ENCODE peak calls at places on chromosome 10, in six cellular contexts. T is IMR-90, R is neuronal stem cell, K is H9, J is mesenchymal stem cell, G is H1. C is an unnamed sample.

GRCh38 chr10:43128958-43129706 is 9.1 kb upstream of the CSGALNACT2 start:
- DNase-seq in G (peak; percentile 27), J (peak; percentile 94), K (peak; percentile 20), T (peak; percentile 98), R (no peak), C (peak; percentile 64)

GRCh38 chr10:132972986-132973902 is 30.9 kb upstream of the CFAP46 start:
- DNase-seq in G (no peak), J (no peak), R (no peak), K (no peak), T (no peak), C (no peak)

GRCh38 chr10:45592432-45592831 is 80.1 kb downstream of the ZFAND4 start:
- DNase-seq in G (no peak), T (no peak), K (no peak), J (no peak), R (no peak), C (no peak)

GRCh38 chr10:4221315-4221714 is 436.3 kb upstream of the KLF6 start:
- DNase-seq in T (no peak), G (no peak), R (no peak), J (peak; percentile 8), K (no peak), C (no peak)

GRCh38 chr10:110209399-110209925 is 2.1 kb downstream of the MXI1 start:
- DNase-seq in G (peak; percentile 59), K (peak; percentile 41), J (peak; percentile 79), T (peak; percentile 65), R (peak; percentile 38), C (peak; percentile 92)

GRCh38 chr10:126455766-126456425 is 67.6 kb upstream of the ADAM12 start:
- DNase-seq in G (peak; percentile 32), T (no peak), J (no peak), K (no peak), R (no peak), C (no peak)

GRCh38 chr10:36446873-36447272 is 678.5 kb upstream of the ANKRD30A start:
- DNase-seq in R (no peak), J (no peak), K (no peak), T (no peak), G (no peak), C (no peak)

GRCh38 chr10:88130912-88131311 is 267.5 kb downstream of the PTEN start:
- DNase-seq in K (no peak), R (no peak), G (no peak), T (no peak), J (no peak), C (no peak)

GRCh38 chr10:129971381-129972144 is 7.5 kb upstream of the EBF3 start:
- DNase-seq in J (peak; percentile 53), T (peak; percentile 22), K (peak; percentile 64), G (peak; percentile 76), R (peak; percentile 71), C (peak; percentile 57)

GRCh38 chr10:36324831-36325230 is 682.7 kb upstream of the FZD8 start:
- DNase-seq in T (no peak), R (no peak), K (no peak), J (no peak), G (no peak), C (no peak)

GRCh38 chr10:33183658-33184057 is 150.8 kb downstream of the NRP1 start:
- DNase-seq in R (no peak), J (peak; percentile 4), K (no peak), G (no peak), T (no peak), C (no peak)

GRCh38 chr10:16187161-16187560 is 249.6 kb upstream of the PTER start:
- DNase-seq in J (no peak), T (no peak), R (no peak), G (no peak), K (no peak), C (no peak)

GRCh38 chr10:34736976-34737771 is 77.9 kb downstream of the PARD3 start:
- DNase-seq in J (no peak), G (no peak), K (no peak), T (no peak), R (no peak), C (no peak)

GRCh38 chr10:123911866-123912265 is 20.3 kb upstream of the CPXM2 start:
- DNase-seq in R (no peak), G (no peak), T (no peak), J (no peak), K (no peak), C (no peak)

GRCh38 chr10:32950457-32951109 is 7.4 kb downstream of the ITGB1 start:
- DNase-seq in R (no peak), J (no peak), K (no peak), G (no peak), T (no peak), C (peak; percentile 56)

GRCh38 chr10:97109562-97109961 is 76.2 kb downstream of the SLIT1 start:
- DNase-seq in G (no peak), K (no peak), J (no peak), T (no peak), R (no peak), C (no peak)

GRCh38 chr10:74674892-74675291 is 151.5 kb upstream of the KAT6B start:
- DNase-seq in R (no peak), G (no peak), J (no peak), T (no peak), K (no peak), C (no peak)

GRCh38 chr10:71397340-71398212 is 856 bp downstream of the CDH23 start:
- DNase-seq in R (peak; percentile 21), K (no peak), T (no peak), J (no peak), G (peak; percentile 58), C (no peak)

GRCh38 chr10:121325490-121326231 is 272.6 kb downstream of the FGFR2 start:
- DNase-seq in G (no peak), K (no peak), R (no peak), T (no peak), J (no peak), C (no peak)

GRCh38 chr10:126501828-126502227 is 113.6 kb upstream of the ADAM12 start:
- DNase-seq in K (no peak), R (no peak), G (no peak), T (no peak), J (no peak), C (no peak)

GRCh38 chr10:127787873-127788272 is 50.9 kb downstream of the FOXI2 start:
- DNase-seq in T (no peak), G (no peak), K (no peak), J (no peak), R (no peak), C (no peak)

GRCh38 chr10:69965086-69965485 is 87.6 kb upstream of the MACROH2A2 start:
- DNase-seq in K (no peak), J (no peak), T (no peak), G (peak; percentile 19), R (no peak), C (no peak)

GRCh38 chr10:48638739-48639527 is 34.1 kb upstream of the ARHGAP22 start:
- DNase-seq in T (no peak), R (no peak), J (no peak), K (no peak), G (no peak), C (no peak)
- H3K14ac ChIP-seq in T (peak overlapping the region; percentile 5), R (no peak overlapping the region), J (no peak overlapping the region), K (no peak overlapping the region), G (no peak overlapping the region), C (no peak overlapping the region)

DNA sequence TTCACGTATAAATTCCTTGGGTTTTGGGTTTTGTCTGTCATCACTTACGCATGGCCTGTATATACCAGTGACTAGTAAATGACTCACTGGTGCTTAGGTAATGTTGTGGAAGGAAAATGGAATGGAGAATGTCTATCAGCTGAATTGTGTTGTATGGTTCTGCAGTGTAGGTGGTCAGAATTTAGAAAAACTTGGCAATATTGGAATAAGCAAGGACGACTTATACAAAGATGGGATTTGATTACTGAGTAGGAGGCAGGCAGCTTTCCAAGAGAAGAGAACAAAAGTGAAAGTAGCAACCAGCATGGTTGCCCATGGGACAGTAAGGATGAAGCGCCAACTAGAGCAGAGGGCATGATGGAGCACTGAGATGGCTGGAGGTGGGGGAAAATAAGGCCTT is 168.6 kb upstream of the CSTF2T start:
- DNase-seq in R (no peak), T (peak; percentile 99), J (peak; percentile 82), G (no peak), K (no peak), C (peak; percentile 56)
- H3K14ac ChIP-seq in R (no peak overlapping the region), T (no peak overlapping the region), J (no peak overlapping the region), G (no peak overlapping the region), K (no peak overlapping the region), C (no peak overlapping the region)

GRCh38 chr10:87072449-87072848 is 22.2 kb downstream of the GLUD1 start:
- DNase-seq in J (no peak), T (no peak), G (no peak), K (no peak), R (no peak), C (no peak)

GRCh38 chr10:87066178-87066577 is 28.5 kb downstream of the GLUD1 start:
- DNase-seq in G (no peak), K (no peak), T (no peak), J (no peak), R (no peak), C (no peak)

GRCh38 chr10:87064651-87065050 is 30.0 kb downstream of the GLUD1 start:
- DNase-seq in T (no peak), R (no peak), J (no peak), K (no peak), G (no peak), C (no peak)

GRCh38 chr10:87068281-87068680 is 26.4 kb downstream of the GLUD1 start:
- DNase-seq in G (no peak), J (no peak), K (no peak), T (no peak), R (no peak), C (no peak)

GRCh38 chr10:87066865-87067264 is 27.8 kb downstream of the GLUD1 start:
- DNase-seq in R (no peak), J (no peak), K (no peak), G (no peak), T (no peak), C (no peak)
- H3K14ac ChIP-seq in R (no peak overlapping the region), J (no peak overlapping the region), K (no peak overlapping the region), G (no peak overlapping the region), T (no peak overlapping the region), C (no peak overlapping the region)

GRCh38 chr10:13771992-13772391 is 185.2 kb downstream of the PRPF18 start:
- DNase-seq in R (no peak), K (no peak), T (no peak), J (no peak), G (no peak), C (no peak)

GRCh38 chr10:13773496-13774170 is 186.9 kb downstream of the PRPF18 start:
- DNase-seq in R (no peak), T (no peak), J (no peak), G (no peak), K (no peak), C (no peak)

GRCh38 chr10:13775786-13776780 is 189.3 kb downstream of the PRPF18 start:
- DNase-seq in G (no peak), T (peak; percentile 93), K (no peak), R (no peak), J (peak; percentile 25), C (no peak)

GRCh38 chr10:13773043-13773442 is 186.3 kb downstream of the PRPF18 start:
- DNase-seq in J (no peak), K (no peak), R (no peak), G (no peak), T (no peak), C (peak; percentile 80)

DNA sequence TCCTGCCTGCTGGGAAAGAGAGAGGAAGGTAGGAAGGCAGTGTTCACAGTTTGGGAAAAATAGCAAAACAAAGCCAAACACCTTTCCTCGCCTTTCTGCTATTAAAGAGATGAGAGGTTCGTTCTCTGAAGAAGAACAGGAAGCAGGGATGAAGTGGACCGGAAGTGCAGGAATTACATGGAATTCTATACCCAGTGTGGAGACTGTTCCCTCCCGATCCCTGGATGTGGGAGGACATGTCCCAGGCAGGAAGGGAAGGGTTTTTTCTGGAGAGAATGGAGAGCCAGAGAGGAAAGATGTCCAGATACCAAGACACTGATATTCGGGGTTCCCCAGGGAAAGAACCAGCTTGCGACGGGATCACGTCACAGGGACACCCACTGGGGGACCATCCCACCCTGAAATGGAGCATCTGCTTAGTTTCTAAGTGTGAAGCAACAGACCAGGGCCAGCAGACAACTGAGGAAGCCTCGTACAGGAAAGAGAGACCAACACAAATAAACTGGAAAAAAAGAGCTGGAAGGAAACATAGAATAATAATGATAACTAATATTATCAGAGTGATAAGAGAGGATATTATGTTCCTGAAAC is 187.6 kb downstream of the PRPF18 start:
- DNase-seq in K (no peak), J (no peak), R (no peak), G (no peak), T (no peak), C (no peak)
- H3K14ac ChIP-seq in K (no peak overlapping the region), J (no peak overlapping the region), R (no peak overlapping the region), G (no peak overlapping the region), T (peak overlapping the region; percentile 38), C (no peak overlapping the region)

C was measured in trophoblast cell.